ENCODE peak calls at places on chromosomes 1 and 21, in four cellular contexts. G, X, U and R are unnamed samples.

GRCh38 chr1:31633117-31633516 is 11.6 kb downstream of the PEF1 start:
- DNase-seq in G (no peak), X (peak; percentile 33), U (no peak), R (no peak)

GRCh38 chr1:69315416-69315815 is 252.3 kb upstream of the LRRC7 start:
- DNase-seq in G (no peak), X (no peak), U (no peak), R (no peak)

GRCh38 chr1:47696404-47696910 is 258.6 kb downstream of the FOXD2 start:
- DNase-seq in G (no peak), X (no peak), U (no peak), R (no peak)

GRCh38 chr1:92854386-92854785 is 22.5 kb downstream of the RPL5 start:
- DNase-seq in G (no peak), X (no peak), U (no peak), R (no peak)

GRCh38 chr1:236904874-236905741 is 99.1 kb downstream of the MT1HL1 start:
- DNase-seq in G (no peak), X (no peak), U (no peak), R (no peak)

GRCh38 chr1:235391879-235392278 is 24.7 kb downstream of the TBCE start:
- DNase-seq in G (no peak), X (no peak), U (no peak), R (no peak)

GRCh38 chr1:201630582-201630981 is 91.7 kb downstream of the NAV1 start:
- DNase-seq in G (no peak), X (no peak), U (no peak), R (no peak)

GRCh38 chr1:41599912-41600311 is 115.4 kb upstream of the EDN2 start:
- DNase-seq in G (no peak), X (no peak), U (no peak), R (no peak)

GRCh38 chr1:96580920-96581319 is 140.7 kb upstream of the PTBP2 start:
- DNase-seq in G (no peak), X (no peak), U (no peak), R (no peak)

GRCh38 chr1:181095763-181096184 is 7.3 kb downstream of the IER5 start:
- DNase-seq in G (no peak), X (no peak), U (peak; percentile 82), R (no peak)

GRCh38 chr1:109630881-109631512 is 11.4 kb downstream of the AMPD2 start:
- DNase-seq in G (no peak), X (no peak), U (no peak), R (no peak)

GRCh38 chr1:51517361-51518032 is 1.6 kb downstream of the EPS15 start:
- DNase-seq in G (no peak), X (no peak), U (no peak), R (no peak)

GRCh38 chr1:231160851-231161710 is 777 bp upstream of the TRIM67 start:
- DNase-seq in G (no peak), X (no peak), U (no peak), R (no peak)

GRCh38 chr21:35478096-35479080 is 429.3 kb upstream of the RUNX1 start:
- DNase-seq in G (no peak), X (peak; percentile 29), U (no peak), R (no peak)

GRCh38 chr21:35649186-35649585 is 411.1 kb downstream of the SETD4 start:
- DNase-seq in G (no peak), X (no peak), U (no peak), R (no peak)

GRCh38 chr1:200107004-200107470 is 79.5 kb downstream of the NR5A2 start:
- DNase-seq in G (no peak), X (no peak), U (no peak), R (no peak)

GRCh38 chr1:170864238-170864637 is 71.1 kb upstream of the MROH9 start:
- DNase-seq in G (no peak), X (no peak), U (no peak), R (no peak)

GRCh38 chr1:47794081-47794480 is 203.1 kb downstream of the TRABD2B start:
- DNase-seq in G (no peak), X (no peak), U (no peak), R (no peak)

GRCh38 chr21:37555672-37556261 is 189.2 kb downstream of the DYRK1A start:
- DNase-seq in G (no peak), X (no peak), U (no peak), R (no peak)